ENCODE peak calls at places on chromosomes 12 and 14, in nine cellular contexts. One of them, this sample, is unnamed.

GRCh38 chr12:67364228-67364627 is 95.1 kb downstream of the CAND1 start:
- DNase-seq in H9: no peak
- DNase-seq in CD4-positive, CD25-positive, alpha-beta regulatory T cell: no peak
- DNase-seq in IMR-90: no peak
- DNase-seq in HCT116: no peak
- DNase-seq in tibial artery: no peak
- DNase-seq in coronary artery: no peak
- DNase-seq in CD8-positive, alpha-beta T cell: no peak
- DNase-seq in Peyer's patch: no peak
- DNase-seq in this sample: no peak

GRCh38 chr12:124727922-124728321 is 135.7 kb downstream of the SCARB1 start:
- DNase-seq in tibial artery: no peak
- DNase-seq in IMR-90: no peak
- DNase-seq in H9: no peak
- DNase-seq in coronary artery: no peak
- DNase-seq in Peyer's patch: no peak
- DNase-seq in HCT116: peak
- DNase-seq in CD8-positive, alpha-beta T cell: no peak
- DNase-seq in CD4-positive, CD25-positive, alpha-beta regulatory T cell: no peak
- DNase-seq in this sample: no peak

GRCh38 chr14:81523616-81524015 is 10.0 kb downstream of the SEL1L start:
- DNase-seq in CD4-positive, CD25-positive, alpha-beta regulatory T cell: no peak
- DNase-seq in Peyer's patch: no peak
- DNase-seq in tibial artery: no peak
- DNase-seq in coronary artery: no peak
- DNase-seq in CD8-positive, alpha-beta T cell: no peak
- DNase-seq in H9: no peak
- DNase-seq in IMR-90: no peak
- DNase-seq in HCT116: no peak
- DNase-seq in this sample: no peak

GRCh38 chr14:100019156-100019882 is 45.9 kb upstream of the EVL start:
- DNase-seq in IMR-90: peak
- DNase-seq in HCT116: no peak
- DNase-seq in coronary artery: no peak
- DNase-seq in tibial artery: no peak
- DNase-seq in CD8-positive, alpha-beta T cell: no peak
- DNase-seq in H9: no peak
- DNase-seq in Peyer's patch: no peak
- DNase-seq in CD4-positive, CD25-positive, alpha-beta regulatory T cell: no peak
- DNase-seq in this sample: peak

GRCh38 chr12:6047249-6048227 is 76.9 kb downstream of the VWF start:
- DNase-seq in tibial artery: no peak
- DNase-seq in coronary artery: no peak
- DNase-seq in Peyer's patch: no peak
- DNase-seq in HCT116: no peak
- DNase-seq in CD4-positive, CD25-positive, alpha-beta regulatory T cell: no peak
- DNase-seq in H9: no peak
- DNase-seq in IMR-90: peak
- DNase-seq in CD8-positive, alpha-beta T cell: no peak
- DNase-seq in this sample: peak

GRCh38 chr12:49954863-49955830 is 4.6 kb downstream of the AQP2 start:
- DNase-seq in IMR-90: no peak
- DNase-seq in HCT116: no peak
- DNase-seq in tibial artery: no peak
- DNase-seq in H9: peak
- DNase-seq in Peyer's patch: no peak
- DNase-seq in CD4-positive, CD25-positive, alpha-beta regulatory T cell: no peak
- DNase-seq in coronary artery: no peak
- DNase-seq in CD8-positive, alpha-beta T cell: no peak
- DNase-seq in this sample: no peak

GRCh38 chr12:3137268-3137761 is 60.1 kb downstream of the TSPAN9 start:
- DNase-seq in HCT116: no peak
- DNase-seq in CD4-positive, CD25-positive, alpha-beta regulatory T cell: no peak
- DNase-seq in H9: peak
- DNase-seq in tibial artery: peak
- DNase-seq in coronary artery: no peak
- DNase-seq in IMR-90: peak
- DNase-seq in Peyer's patch: no peak
- DNase-seq in CD8-positive, alpha-beta T cell: no peak
- DNase-seq in this sample: no peak

GRCh38 chr12:90355701-90356345 is 599.2 kb downstream of the CCER1 start:
- DNase-seq in IMR-90: no peak
- DNase-seq in tibial artery: no peak
- DNase-seq in CD4-positive, CD25-positive, alpha-beta regulatory T cell: no peak
- DNase-seq in H9: no peak
- DNase-seq in CD8-positive, alpha-beta T cell: no peak
- DNase-seq in coronary artery: no peak
- DNase-seq in Peyer's patch: no peak
- DNase-seq in HCT116: no peak
- DNase-seq in this sample: no peak

GRCh38 chr14:100358396-100358795 is 35.3 kb downstream of the SLC25A47 start:
- DNase-seq in HCT116: no peak
- DNase-seq in tibial artery: no peak
- DNase-seq in H9: no peak
- DNase-seq in Peyer's patch: no peak
- DNase-seq in IMR-90: no peak
- DNase-seq in CD8-positive, alpha-beta T cell: no peak
- DNase-seq in CD4-positive, CD25-positive, alpha-beta regulatory T cell: no peak
- DNase-seq in coronary artery: no peak
- DNase-seq in this sample: no peak

GRCh38 chr12:1662761-1663439 is 28.0 kb upstream of the ADIPOR2 start:
- DNase-seq in IMR-90: no peak
- DNase-seq in Peyer's patch: peak
- DNase-seq in tibial artery: peak
- DNase-seq in coronary artery: no peak
- DNase-seq in HCT116: peak
- DNase-seq in H9: peak
- DNase-seq in CD8-positive, alpha-beta T cell: no peak
- DNase-seq in CD4-positive, CD25-positive, alpha-beta regulatory T cell: peak
- DNase-seq in this sample: no peak

GRCh38 chr14:52455291-52456088 is 96.8 kb downstream of the TXNDC16 start:
- DNase-seq in CD4-positive, CD25-positive, alpha-beta regulatory T cell: no peak
- DNase-seq in CD8-positive, alpha-beta T cell: no peak
- DNase-seq in IMR-90: peak
- DNase-seq in Peyer's patch: no peak
- DNase-seq in coronary artery: no peak
- DNase-seq in tibial artery: no peak
- DNase-seq in H9: no peak
- DNase-seq in HCT116: no peak
- DNase-seq in this sample: no peak

GRCh38 chr12:79775355-79776073 is 84.8 kb upstream of the PAWR start:
- DNase-seq in CD4-positive, CD25-positive, alpha-beta regulatory T cell: no peak
- DNase-seq in HCT116: no peak
- DNase-seq in tibial artery: no peak
- DNase-seq in Peyer's patch: no peak
- DNase-seq in coronary artery: no peak
- DNase-seq in IMR-90: no peak
- DNase-seq in CD8-positive, alpha-beta T cell: no peak
- DNase-seq in H9: no peak
- DNase-seq in this sample: no peak

GRCh38 chr12:62297321-62297720 is 37.1 kb downstream of the USP15 start:
- DNase-seq in H9: no peak
- DNase-seq in coronary artery: no peak
- DNase-seq in CD8-positive, alpha-beta T cell: no peak
- DNase-seq in IMR-90: no peak
- DNase-seq in CD4-positive, CD25-positive, alpha-beta regulatory T cell: no peak
- DNase-seq in Peyer's patch: no peak
- DNase-seq in tibial artery: no peak
- DNase-seq in HCT116: no peak
- DNase-seq in this sample: no peak

GRCh38 chr12:11894890-11895289 is 175.8 kb upstream of the BCL2L14 start:
- DNase-seq in H9: no peak
- DNase-seq in IMR-90: no peak
- DNase-seq in coronary artery: no peak
- DNase-seq in Peyer's patch: no peak
- DNase-seq in CD4-positive, CD25-positive, alpha-beta regulatory T cell: no peak
- DNase-seq in CD8-positive, alpha-beta T cell: no peak
- DNase-seq in HCT116: no peak
- DNase-seq in tibial artery: no peak
- DNase-seq in this sample: no peak

GRCh38 chr12:111170559-111170958 is 198.3 kb downstream of the PHETA1 start:
- DNase-seq in HCT116: no peak
- DNase-seq in CD8-positive, alpha-beta T cell: no peak
- DNase-seq in coronary artery: no peak
- DNase-seq in IMR-90: no peak
- DNase-seq in Peyer's patch: no peak
- DNase-seq in CD4-positive, CD25-positive, alpha-beta regulatory T cell: no peak
- DNase-seq in tibial artery: no peak
- DNase-seq in H9: no peak
- DNase-seq in this sample: no peak

GRCh38 chr12:69684472-69684871 is 14.6 kb downstream of the BEST3 start:
- DNase-seq in H9: no peak
- DNase-seq in coronary artery: no peak
- DNase-seq in Peyer's patch: no peak
- DNase-seq in HCT116: no peak
- DNase-seq in CD4-positive, CD25-positive, alpha-beta regulatory T cell: no peak
- DNase-seq in IMR-90: no peak
- DNase-seq in CD8-positive, alpha-beta T cell: no peak
- DNase-seq in tibial artery: no peak
- DNase-seq in this sample: no peak

GRCh38 chr12:108232565-108232964 is 103.5 kb downstream of the WSCD2 start:
- DNase-seq in H9: no peak
- DNase-seq in coronary artery: no peak
- DNase-seq in Peyer's patch: no peak
- DNase-seq in IMR-90: no peak
- DNase-seq in HCT116: peak
- DNase-seq in CD4-positive, CD25-positive, alpha-beta regulatory T cell: no peak
- DNase-seq in tibial artery: no peak
- DNase-seq in CD8-positive, alpha-beta T cell: no peak
- DNase-seq in this sample: no peak

GRCh38 chr14:93212432-93212831 is 5.4 kb downstream of the UBR7 start:
- DNase-seq in coronary artery: no peak
- DNase-seq in CD4-positive, CD25-positive, alpha-beta regulatory T cell: no peak
- DNase-seq in IMR-90: no peak
- DNase-seq in tibial artery: no peak
- DNase-seq in CD8-positive, alpha-beta T cell: no peak
- DNase-seq in HCT116: no peak
- DNase-seq in Peyer's patch: no peak
- DNase-seq in H9: no peak
- DNase-seq in this sample: no peak

GRCh38 chr12:30531731-30532678 is 163.7 kb downstream of the IPO8 start:
- DNase-seq in coronary artery: no peak
- DNase-seq in CD8-positive, alpha-beta T cell: no peak
- DNase-seq in HCT116: no peak
- DNase-seq in H9: no peak
- DNase-seq in IMR-90: no peak
- DNase-seq in tibial artery: no peak
- DNase-seq in CD4-positive, CD25-positive, alpha-beta regulatory T cell: no peak
- DNase-seq in Peyer's patch: no peak
- DNase-seq in this sample: no peak

DNA sequence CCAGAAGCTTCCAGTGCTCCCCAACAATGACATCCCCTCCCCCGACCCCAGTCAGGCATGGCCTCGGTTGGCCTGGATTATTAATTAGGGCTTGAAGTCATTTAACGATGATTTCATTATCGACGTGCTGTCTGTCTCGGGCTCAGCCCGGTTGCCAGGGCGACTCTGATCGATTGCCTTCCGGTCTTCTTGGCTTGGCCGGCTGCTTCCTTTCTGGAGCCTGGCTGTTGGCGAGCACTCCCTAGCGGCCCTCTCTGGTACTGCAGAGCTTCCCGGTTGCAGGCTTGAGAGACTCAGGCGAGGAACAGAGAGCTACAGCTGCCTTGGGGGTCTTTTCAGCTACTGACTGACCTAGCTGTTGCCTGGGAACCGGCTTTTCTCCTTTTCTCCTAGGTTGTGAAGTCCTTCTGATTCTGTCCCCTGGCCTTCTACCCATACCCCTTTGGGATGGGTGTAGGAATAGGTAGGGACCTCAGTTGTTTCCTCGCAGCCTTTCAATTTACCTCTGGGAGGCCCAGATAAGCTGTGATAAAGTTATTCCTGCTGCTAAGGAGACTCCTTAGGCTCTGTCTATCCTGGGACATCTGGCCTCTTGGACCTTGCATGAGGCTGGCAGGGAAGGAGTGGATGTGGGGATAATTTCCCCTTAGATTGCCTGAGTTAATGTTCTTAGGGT is 5.5 kb upstream of the CISTR start:
- DNase-seq in Peyer's patch: peak
- DNase-seq in CD4-positive, CD25-positive, alpha-beta regulatory T cell: peak
- DNase-seq in CD8-positive, alpha-beta T cell: peak
- DNase-seq in tibial artery: peak
- DNase-seq in H9: peak
- DNase-seq in coronary artery: no peak
- DNase-seq in HCT116: peak
- DNase-seq in IMR-90: peak
- DNase-seq in this sample: peak
- H3K27ac ChIP-seq in Peyer's patch: no peak
- H3K27ac ChIP-seq in CD4-positive, CD25-positive, alpha-beta regulatory T cell: no peak
- H3K27ac ChIP-seq in CD8-positive, alpha-beta T cell: no peak
- H3K27ac ChIP-seq in tibial artery: no peak
- H3K27ac ChIP-seq in H9: no peak
- H3K27ac ChIP-seq in coronary artery: no peak
- H3K27ac ChIP-seq in HCT116: no peak
- H3K27ac ChIP-seq in IMR-90: no peak
- H3K27ac ChIP-seq in this sample: no peak

GRCh38 chr12:54970741-54971140 is 13.8 kb downstream of the TESPA1 start:
- DNase-seq in CD8-positive, alpha-beta T cell: no peak
- DNase-seq in CD4-positive, CD25-positive, alpha-beta regulatory T cell: no peak
- DNase-seq in H9: no peak
- DNase-seq in HCT116: no peak
- DNase-seq in coronary artery: no peak
- DNase-seq in Peyer's patch: no peak
- DNase-seq in IMR-90: no peak
- DNase-seq in tibial artery: no peak
- DNase-seq in this sample: no peak
- H3K27ac ChIP-seq in CD8-positive, alpha-beta T cell: no peak
- H3K27ac ChIP-seq in CD4-positive, CD25-positive, alpha-beta regulatory T cell: peak
- H3K27ac ChIP-seq in H9: no peak
- H3K27ac ChIP-seq in HCT116: no peak
- H3K27ac ChIP-seq in coronary artery: no peak
- H3K27ac ChIP-seq in Peyer's patch: no peak
- H3K27ac ChIP-seq in IMR-90: no peak
- H3K27ac ChIP-seq in tibial artery: no peak
- H3K27ac ChIP-seq in this sample: no peak

DNA sequence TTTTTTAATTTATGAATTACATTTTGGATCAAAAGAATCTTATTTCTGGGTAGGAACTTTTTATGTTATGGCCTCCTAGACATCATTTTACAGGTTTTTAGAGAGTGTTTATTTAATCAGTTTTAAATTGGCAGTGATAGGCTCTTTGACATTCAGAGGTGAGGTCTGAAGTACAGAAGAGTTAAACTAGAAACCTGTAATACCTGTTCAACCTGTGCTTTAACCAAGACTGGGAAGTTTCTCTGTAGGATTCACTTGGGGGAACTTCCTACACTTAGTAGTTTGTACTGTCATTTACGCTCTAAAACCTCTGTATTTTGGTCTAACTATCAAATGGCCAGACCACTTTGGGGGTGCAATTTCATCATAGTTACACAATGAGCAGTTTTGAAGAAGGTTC is 35.9 kb downstream of the PLEKHA5 start:
- DNase-seq in HCT116: no peak
- DNase-seq in coronary artery: no peak
- DNase-seq in H9: no peak
- DNase-seq in Peyer's patch: no peak
- DNase-seq in CD4-positive, CD25-positive, alpha-beta regulatory T cell: no peak
- DNase-seq in CD8-positive, alpha-beta T cell: no peak
- DNase-seq in tibial artery: no peak
- DNase-seq in IMR-90: no peak
- DNase-seq in this sample: no peak
- H3K27ac ChIP-seq in HCT116: no peak
- H3K27ac ChIP-seq in coronary artery: no peak
- H3K27ac ChIP-seq in H9: no peak
- H3K27ac ChIP-seq in Peyer's patch: no peak
- H3K27ac ChIP-seq in CD4-positive, CD25-positive, alpha-beta regulatory T cell: no peak
- H3K27ac ChIP-seq in CD8-positive, alpha-beta T cell: no peak
- H3K27ac ChIP-seq in tibial artery: no peak
- H3K27ac ChIP-seq in IMR-90: no peak
- H3K27ac ChIP-seq in this sample: no peak

GRCh38 chr12:112974904-112975303 is 3.4 kb upstream of the OAS2 start:
- DNase-seq in CD8-positive, alpha-beta T cell: no peak
- DNase-seq in H9: no peak
- DNase-seq in tibial artery: no peak
- DNase-seq in coronary artery: no peak
- DNase-seq in IMR-90: no peak
- DNase-seq in Peyer's patch: no peak
- DNase-seq in CD4-positive, CD25-positive, alpha-beta regulatory T cell: no peak
- DNase-seq in HCT116: no peak
- DNase-seq in this sample: no peak
- H3K27ac ChIP-seq in CD8-positive, alpha-beta T cell: no peak
- H3K27ac ChIP-seq in H9: no peak
- H3K27ac ChIP-seq in tibial artery: no peak
- H3K27ac ChIP-seq in coronary artery: no peak
- H3K27ac ChIP-seq in IMR-90: no peak
- H3K27ac ChIP-seq in Peyer's patch: no peak
- H3K27ac ChIP-seq in CD4-positive, CD25-positive, alpha-beta regulatory T cell: no peak
- H3K27ac ChIP-seq in HCT116: no peak
- H3K27ac ChIP-seq in this sample: no peak